ENCODE peak calls at places on chromosomes 7 and 10, in ten cellular contexts. One of them, this sample, is unnamed.
A peak's percentile ranks its signal among the peaks of the same experiment; 100 is the strongest.

GRCh38 chr10:10092581-10092980 is 925.1 kb upstream of the CELF2 start:
- DNase-seq in AG10803: peak; percentile 4
- DNase-seq in foreskin fibroblast: peak; percentile 82
- DNase-seq in upper lobe of right lung: no peak
- DNase-seq in endothelial cell: no peak
- DNase-seq in GM20000: no peak
- DNase-seq in SK-N-SH: no peak
- DNase-seq in gastrocnemius medialis: no peak
- DNase-seq in suprapubic skin: peak; percentile 86
- DNase-seq in GM12865: no peak
- DNase-seq in this sample: no peak

GRCh38 chr7:44217133-44217714 is 16.4 kb downstream of the YKT6 start:
- DNase-seq in AG10803: no peak
- DNase-seq in foreskin fibroblast: no peak
- DNase-seq in upper lobe of right lung: peak; percentile 55
- DNase-seq in endothelial cell: no peak
- DNase-seq in GM20000: no peak
- DNase-seq in SK-N-SH: peak; percentile 41
- DNase-seq in gastrocnemius medialis: no peak
- DNase-seq in suprapubic skin: no peak
- DNase-seq in GM12865: no peak
- DNase-seq in this sample: no peak

GRCh38 chr10:18312385-18313145 is 172.3 kb downstream of the CACNB2 start:
- DNase-seq in AG10803: peak; percentile 38
- DNase-seq in foreskin fibroblast: peak; percentile 70
- DNase-seq in upper lobe of right lung: no peak
- DNase-seq in endothelial cell: no peak
- DNase-seq in GM20000: peak; percentile 39
- DNase-seq in SK-N-SH: peak; percentile 64
- DNase-seq in gastrocnemius medialis: no peak
- DNase-seq in suprapubic skin: no peak
- DNase-seq in GM12865: peak; percentile 34
- DNase-seq in this sample: no peak

GRCh38 chr7:494906-495305 is 24.7 kb downstream of the PDGFA start:
- DNase-seq in AG10803: no peak
- DNase-seq in foreskin fibroblast: no peak
- DNase-seq in upper lobe of right lung: peak; percentile 60
- DNase-seq in endothelial cell: no peak
- DNase-seq in GM20000: no peak
- DNase-seq in SK-N-SH: no peak
- DNase-seq in gastrocnemius medialis: no peak
- DNase-seq in suprapubic skin: no peak
- DNase-seq in GM12865: no peak
- DNase-seq in this sample: no peak

GRCh38 chr10:53667063-53667462 is 894.5 kb upstream of the MBL2 start:
- DNase-seq in AG10803: no peak
- DNase-seq in foreskin fibroblast: no peak
- DNase-seq in upper lobe of right lung: no peak
- DNase-seq in endothelial cell: no peak
- DNase-seq in GM20000: no peak
- DNase-seq in SK-N-SH: no peak
- DNase-seq in gastrocnemius medialis: no peak
- DNase-seq in suprapubic skin: no peak
- DNase-seq in GM12865: no peak
- DNase-seq in this sample: no peak

GRCh38 chr7:124033807-124034753 is 1.2 kb upstream of the TMEM229A start:
- DNase-seq in AG10803: no peak
- DNase-seq in foreskin fibroblast: no peak
- DNase-seq in upper lobe of right lung: no peak
- DNase-seq in endothelial cell: no peak
- DNase-seq in GM20000: no peak
- DNase-seq in SK-N-SH: peak; percentile 55
- DNase-seq in gastrocnemius medialis: no peak
- DNase-seq in suprapubic skin: no peak
- DNase-seq in GM12865: no peak
- DNase-seq in this sample: no peak

GRCh38 chr7:20798694-20799121 is 12.0 kb upstream of the SP8 start:
- DNase-seq in AG10803: no peak
- DNase-seq in foreskin fibroblast: peak; percentile 5
- DNase-seq in upper lobe of right lung: no peak
- DNase-seq in endothelial cell: no peak
- DNase-seq in GM20000: no peak
- DNase-seq in SK-N-SH: no peak
- DNase-seq in gastrocnemius medialis: no peak
- DNase-seq in suprapubic skin: no peak
- DNase-seq in GM12865: no peak
- DNase-seq in this sample: no peak

GRCh38 chr10:17668435-17669184 is 24.7 kb downstream of the STAM start:
- DNase-seq in AG10803: no peak
- DNase-seq in foreskin fibroblast: no peak
- DNase-seq in upper lobe of right lung: no peak
- DNase-seq in endothelial cell: no peak
- DNase-seq in GM20000: no peak
- DNase-seq in SK-N-SH: no peak
- DNase-seq in gastrocnemius medialis: no peak
- DNase-seq in suprapubic skin: no peak
- DNase-seq in GM12865: peak; percentile 24
- DNase-seq in this sample: no peak

GRCh38 chr10:129971381-129972144 is 7.5 kb upstream of the EBF3 start:
- DNase-seq in AG10803: peak; percentile 51
- DNase-seq in foreskin fibroblast: peak; percentile 89
- DNase-seq in upper lobe of right lung: peak; percentile 83
- DNase-seq in endothelial cell: peak; percentile 78
- DNase-seq in GM20000: peak; percentile 89
- DNase-seq in SK-N-SH: peak; percentile 96
- DNase-seq in gastrocnemius medialis: no peak
- DNase-seq in suprapubic skin: peak; percentile 78
- DNase-seq in GM12865: peak; percentile 39
- DNase-seq in this sample: peak; percentile 80

GRCh38 chr10:98030093-98030821 is at the start of gene CRTAC1:
- DNase-seq in AG10803: peak; percentile 9
- DNase-seq in foreskin fibroblast: peak; percentile 49
- DNase-seq in upper lobe of right lung: peak; percentile 92
- DNase-seq in endothelial cell: peak; percentile 70
- DNase-seq in GM20000: peak; percentile 43
- DNase-seq in SK-N-SH: peak; percentile 99
- DNase-seq in gastrocnemius medialis: no peak
- DNase-seq in suprapubic skin: no peak
- DNase-seq in GM12865: no peak
- DNase-seq in this sample: peak; percentile 80

GRCh38 chr10:80487791-80488538 is 33.9 kb downstream of the TSPAN14 start:
- DNase-seq in AG10803: no peak
- DNase-seq in foreskin fibroblast: no peak
- DNase-seq in upper lobe of right lung: peak; percentile 83
- DNase-seq in endothelial cell: no peak
- DNase-seq in GM20000: no peak
- DNase-seq in SK-N-SH: no peak
- DNase-seq in gastrocnemius medialis: no peak
- DNase-seq in suprapubic skin: no peak
- DNase-seq in GM12865: no peak
- DNase-seq in this sample: no peak

GRCh38 chr7:48876087-48876486 is 48.3 kb upstream of the CDC14C start:
- DNase-seq in AG10803: no peak
- DNase-seq in foreskin fibroblast: no peak
- DNase-seq in upper lobe of right lung: no peak
- DNase-seq in endothelial cell: no peak
- DNase-seq in GM20000: no peak
- DNase-seq in SK-N-SH: no peak
- DNase-seq in gastrocnemius medialis: no peak
- DNase-seq in suprapubic skin: no peak
- DNase-seq in GM12865: no peak
- DNase-seq in this sample: no peak

GRCh38 chr10:71957546-71958275 is 6.5 kb upstream of the CHST3 start:
- DNase-seq in AG10803: no peak
- DNase-seq in foreskin fibroblast: peak; percentile 35
- DNase-seq in upper lobe of right lung: no peak
- DNase-seq in endothelial cell: no peak
- DNase-seq in GM20000: no peak
- DNase-seq in SK-N-SH: no peak
- DNase-seq in gastrocnemius medialis: no peak
- DNase-seq in suprapubic skin: no peak
- DNase-seq in GM12865: no peak
- DNase-seq in this sample: no peak

GRCh38 chr10:126571203-126571602 is 99.3 kb downstream of the C10orf90 start:
- DNase-seq in AG10803: no peak
- DNase-seq in foreskin fibroblast: no peak
- DNase-seq in upper lobe of right lung: no peak
- DNase-seq in endothelial cell: no peak
- DNase-seq in GM20000: no peak
- DNase-seq in SK-N-SH: no peak
- DNase-seq in gastrocnemius medialis: no peak
- DNase-seq in suprapubic skin: no peak
- DNase-seq in GM12865: no peak
- DNase-seq in this sample: no peak
- TF ChIP-seq CTCF in AG10803: no peak
- TF ChIP-seq CTCF in foreskin fibroblast: no peak
- TF ChIP-seq CTCF in upper lobe of right lung: no peak
- TF ChIP-seq CTCF in endothelial cell: no peak
- TF ChIP-seq CTCF in GM20000: no peak
- TF ChIP-seq CTCF in SK-N-SH: peak; percentile 18
- TF ChIP-seq CTCF in gastrocnemius medialis: no peak
- TF ChIP-seq CTCF in suprapubic skin: no peak
- TF ChIP-seq CTCF in GM12865: no peak
- TF ChIP-seq CTCF in this sample: no peak

DNA sequence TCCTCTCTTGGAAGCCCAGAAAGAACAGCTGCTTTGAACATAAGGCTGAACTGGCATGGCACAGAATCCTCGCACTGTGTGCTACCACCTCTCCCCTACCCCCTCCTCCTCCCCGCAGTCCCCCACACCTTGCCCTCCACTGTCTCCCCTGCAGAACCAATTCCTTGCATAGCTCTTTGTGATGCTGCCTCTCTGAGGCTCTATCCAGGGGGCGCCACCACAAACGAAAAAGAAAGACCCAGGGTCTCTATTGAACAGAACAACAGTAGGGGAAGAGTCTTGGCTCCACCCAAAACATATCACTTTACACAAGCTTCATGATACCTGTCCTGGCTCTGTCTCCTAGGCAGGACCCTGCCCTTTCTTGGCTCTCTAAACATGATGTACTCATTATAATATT is 26.2 kb upstream of the EBLN1 start:
- DNase-seq in AG10803: no peak
- DNase-seq in foreskin fibroblast: no peak
- DNase-seq in upper lobe of right lung: no peak
- DNase-seq in endothelial cell: no peak
- DNase-seq in GM20000: no peak
- DNase-seq in SK-N-SH: no peak
- DNase-seq in gastrocnemius medialis: no peak
- DNase-seq in suprapubic skin: no peak
- DNase-seq in GM12865: no peak
- DNase-seq in this sample: no peak
- TF ChIP-seq CTCF in AG10803: no peak
- TF ChIP-seq CTCF in foreskin fibroblast: peak; percentile 2
- TF ChIP-seq CTCF in upper lobe of right lung: peak; percentile 12
- TF ChIP-seq CTCF in endothelial cell: no peak
- TF ChIP-seq CTCF in GM20000: peak; percentile 12
- TF ChIP-seq CTCF in SK-N-SH: peak; percentile 15
- TF ChIP-seq CTCF in gastrocnemius medialis: no peak
- TF ChIP-seq CTCF in suprapubic skin: no peak
- TF ChIP-seq CTCF in GM12865: no peak
- TF ChIP-seq CTCF in this sample: no peak

DNA sequence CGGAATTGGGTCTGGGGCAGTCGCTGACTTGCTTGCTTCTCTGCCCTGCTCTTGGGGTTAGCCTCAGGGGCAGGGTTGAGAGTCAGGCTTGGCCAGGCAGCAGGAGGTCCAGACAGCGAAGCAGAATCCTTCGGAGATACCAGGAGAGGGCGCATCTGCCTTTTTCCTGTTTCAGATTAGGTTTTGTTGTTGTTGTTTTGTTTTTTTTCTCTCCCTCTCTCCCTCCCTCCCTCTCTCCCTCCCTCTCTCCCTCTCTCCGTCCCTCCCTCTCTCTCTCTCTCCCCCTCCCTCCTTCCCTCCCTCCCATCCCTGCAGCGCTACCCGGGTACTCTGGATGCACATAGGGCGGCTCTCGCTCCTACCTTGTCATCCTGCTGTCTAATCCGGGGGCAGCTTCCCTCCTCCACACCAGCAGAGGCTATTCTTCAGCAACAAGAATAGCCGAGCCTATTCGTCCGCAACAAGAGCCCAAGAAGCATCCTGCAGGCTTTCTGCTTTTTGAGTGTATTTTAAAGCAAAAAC is 758 bp upstream of the OPTN start:
- DNase-seq in AG10803: peak; percentile 74
- DNase-seq in foreskin fibroblast: peak; percentile 84
- DNase-seq in upper lobe of right lung: no peak
- DNase-seq in endothelial cell: peak; percentile 46
- DNase-seq in GM20000: peak; percentile 72
- DNase-seq in SK-N-SH: peak; percentile 74
- DNase-seq in gastrocnemius medialis: no peak
- DNase-seq in suprapubic skin: no peak
- DNase-seq in GM12865: peak; percentile 75
- DNase-seq in this sample: no peak
- TF ChIP-seq CTCF in AG10803: peak; percentile 77
- TF ChIP-seq CTCF in foreskin fibroblast: peak; percentile 67
- TF ChIP-seq CTCF in upper lobe of right lung: no peak
- TF ChIP-seq CTCF in endothelial cell: no peak
- TF ChIP-seq CTCF in GM20000: peak; percentile 65
- TF ChIP-seq CTCF in SK-N-SH: peak; percentile 31
- TF ChIP-seq CTCF in gastrocnemius medialis: no peak
- TF ChIP-seq CTCF in suprapubic skin: peak; percentile 18
- TF ChIP-seq CTCF in GM12865: peak; percentile 66
- TF ChIP-seq CTCF in this sample: peak; percentile 35

GRCh38 chr10:14474656-14475055 is 143.9 kb upstream of the FRMD4A start:
- DNase-seq in AG10803: peak; percentile 29
- DNase-seq in foreskin fibroblast: peak; percentile 65
- DNase-seq in upper lobe of right lung: no peak
- DNase-seq in endothelial cell: no peak
- DNase-seq in GM20000: no peak
- DNase-seq in SK-N-SH: no peak
- DNase-seq in gastrocnemius medialis: no peak
- DNase-seq in suprapubic skin: no peak
- DNase-seq in GM12865: peak; percentile 29
- DNase-seq in this sample: no peak

GRCh38 chr10:14477408-14477710 is 146.6 kb upstream of the FRMD4A start:
- DNase-seq in AG10803: peak; percentile 94
- DNase-seq in foreskin fibroblast: peak; percentile 77
- DNase-seq in upper lobe of right lung: no peak
- DNase-seq in endothelial cell: no peak
- DNase-seq in GM20000: no peak
- DNase-seq in SK-N-SH: no peak
- DNase-seq in gastrocnemius medialis: no peak
- DNase-seq in suprapubic skin: no peak
- DNase-seq in GM12865: no peak
- DNase-seq in this sample: no peak

GRCh38 chr10:14478639-14479038 is 147.9 kb upstream of the FRMD4A start:
- DNase-seq in AG10803: peak; percentile 84
- DNase-seq in foreskin fibroblast: peak; percentile 76
- DNase-seq in upper lobe of right lung: no peak
- DNase-seq in endothelial cell: peak; percentile 56
- DNase-seq in GM20000: peak; percentile 39
- DNase-seq in SK-N-SH: peak; percentile 65
- DNase-seq in gastrocnemius medialis: no peak
- DNase-seq in suprapubic skin: no peak
- DNase-seq in GM12865: peak; percentile 37
- DNase-seq in this sample: no peak

GRCh38 chr10:14478201-14478600 is 147.5 kb upstream of the FRMD4A start:
- DNase-seq in AG10803: no peak
- DNase-seq in foreskin fibroblast: no peak
- DNase-seq in upper lobe of right lung: no peak
- DNase-seq in endothelial cell: no peak
- DNase-seq in GM20000: no peak
- DNase-seq in SK-N-SH: no peak
- DNase-seq in gastrocnemius medialis: no peak
- DNase-seq in suprapubic skin: no peak
- DNase-seq in GM12865: no peak
- DNase-seq in this sample: no peak

GRCh38 chr10:14476641-14477407 is 146.1 kb upstream of the FRMD4A start:
- DNase-seq in AG10803: peak; percentile 94
- DNase-seq in foreskin fibroblast: peak; percentile 51
- DNase-seq in upper lobe of right lung: no peak
- DNase-seq in endothelial cell: no peak
- DNase-seq in GM20000: no peak
- DNase-seq in SK-N-SH: no peak
- DNase-seq in gastrocnemius medialis: no peak
- DNase-seq in suprapubic skin: no peak
- DNase-seq in GM12865: no peak
- DNase-seq in this sample: no peak
- TF ChIP-seq CTCF in AG10803: no peak
- TF ChIP-seq CTCF in foreskin fibroblast: no peak
- TF ChIP-seq CTCF in upper lobe of right lung: no peak
- TF ChIP-seq CTCF in endothelial cell: no peak
- TF ChIP-seq CTCF in GM20000: no peak
- TF ChIP-seq CTCF in SK-N-SH: no peak
- TF ChIP-seq CTCF in gastrocnemius medialis: no peak
- TF ChIP-seq CTCF in suprapubic skin: no peak
- TF ChIP-seq CTCF in GM12865: no peak
- TF ChIP-seq CTCF in this sample: no peak

This sample was measured in type B pancreatic cell.